ENCODE peak calls at places on chromosomes 12 and 14, in six cellular contexts. U, T, D, Y, O and B are unnamed samples.

GRCh38 chr14:54743382-54743781 is 159.2 kb downstream of the GCH1 start:
- ATAC-seq in U (no peak), T (no peak), D (no peak), Y (no peak), O (no peak), B (no peak)

GRCh38 chr14:72688990-72689677 is 204.8 kb downstream of the DPF3 start:
- ATAC-seq in U (no peak), T (no peak), D (no peak), Y (no peak), O (no peak), B (no peak)

GRCh38 chr14:48983355-48983888 is 602.8 kb downstream of the RPS29 start:
- ATAC-seq in U (no peak), T (no peak), D (no peak), Y (no peak), O (no peak), B (no peak)

GRCh38 chr12:77751939-77752338 is 78.8 kb upstream of the NAV3 start:
- ATAC-seq in U (no peak), T (no peak), D (no peak), Y (no peak), O (no peak), B (no peak)

GRCh38 chr14:92099802-92100201 is 6.6 kb downstream of the ATXN3 start:
- ATAC-seq in U (no peak), T (no peak), D (no peak), Y (no peak), O (no peak), B (no peak)

GRCh38 chr14:56474419-56475022 is 105.1 kb upstream of the TMEM260 start:
- ATAC-seq in U (no peak), T (no peak), D (peak), Y (peak), O (no peak), B (no peak)

GRCh38 chr14:95362180-95362494 is 42.4 kb upstream of the CLMN start:
- ATAC-seq in U (no peak), T (no peak), D (no peak), Y (no peak), O (no peak), B (no peak)

GRCh38 chr12:116121453-116121871 is 156.0 kb downstream of the MED13L start:
- ATAC-seq in U (no peak), T (peak), D (peak), Y (peak), O (peak), B (peak)

GRCh38 chr14:23040100-23040499 is 1.9 kb upstream of the PSMB11 start:
- ATAC-seq in U (no peak), T (no peak), D (no peak), Y (no peak), O (no peak), B (no peak)

GRCh38 chr14:104717646-104718045 is 6.4 kb upstream of the ADSS1 start:
- ATAC-seq in U (no peak), T (no peak), D (no peak), Y (no peak), O (no peak), B (no peak)

GRCh38 chr12:122067966-122068365 is 10.6 kb upstream of the MLXIP start:
- ATAC-seq in U (peak), T (peak), D (no peak), Y (peak), O (no peak), B (no peak)

GRCh38 chr12:1469063-1469462 is 125.3 kb downstream of the FBXL14 start:
- ATAC-seq in U (no peak), T (no peak), D (no peak), Y (no peak), O (peak), B (no peak)